ENCODE peak calls at places on chromosomes 3 and 15, in eight cellular contexts. One of them, this sample, is unnamed.

GRCh38 chr15:95174880-95175279 is 943.5 kb downstream of the MCTP2 start:
- DNase-seq in transverse colon: no peak
- DNase-seq in endodermal cell: no peak
- DNase-seq in A549: no peak
- DNase-seq in mucosa of descending colon: no peak
- DNase-seq in AG09309: no peak
- DNase-seq in stomach: no peak
- DNase-seq in astrocyte of the spinal cord: no peak
- DNase-seq in this sample: no peak

GRCh38 chr3:193677734-193678133 is 84.7 kb downstream of the OPA1 start:
- DNase-seq in transverse colon: no peak
- DNase-seq in endodermal cell: no peak
- DNase-seq in A549: no peak
- DNase-seq in mucosa of descending colon: no peak
- DNase-seq in AG09309: no peak
- DNase-seq in stomach: no peak
- DNase-seq in astrocyte of the spinal cord: no peak
- DNase-seq in this sample: no peak

GRCh38 chr3:65751123-65751700 is 287.5 kb downstream of the MAGI1 start:
- DNase-seq in transverse colon: peak; percentile 33
- DNase-seq in endodermal cell: peak; percentile 89
- DNase-seq in A549: peak; percentile 10
- DNase-seq in mucosa of descending colon: peak; percentile 39
- DNase-seq in AG09309: no peak
- DNase-seq in stomach: peak; percentile 40
- DNase-seq in astrocyte of the spinal cord: peak; percentile 33
- DNase-seq in this sample: peak; percentile 42

GRCh38 chr3:73813291-73813977 is 188.7 kb upstream of the PDZRN3 start:
- DNase-seq in transverse colon: no peak
- DNase-seq in endodermal cell: no peak
- DNase-seq in A549: no peak
- DNase-seq in mucosa of descending colon: no peak
- DNase-seq in AG09309: no peak
- DNase-seq in stomach: no peak
- DNase-seq in astrocyte of the spinal cord: peak; percentile 36
- DNase-seq in this sample: peak; percentile 70

GRCh38 chr15:70094690-70095311 is 2.9 kb downstream of the TLE3 start:
- DNase-seq in transverse colon: no peak
- DNase-seq in endodermal cell: no peak
- DNase-seq in A549: no peak
- DNase-seq in mucosa of descending colon: no peak
- DNase-seq in AG09309: no peak
- DNase-seq in stomach: no peak
- DNase-seq in astrocyte of the spinal cord: no peak
- DNase-seq in this sample: no peak

GRCh38 chr15:79406191-79406590 is 25.9 kb upstream of the MINAR1 start:
- DNase-seq in transverse colon: no peak
- DNase-seq in endodermal cell: no peak
- DNase-seq in A549: no peak
- DNase-seq in mucosa of descending colon: no peak
- DNase-seq in AG09309: no peak
- DNase-seq in stomach: no peak
- DNase-seq in astrocyte of the spinal cord: no peak
- DNase-seq in this sample: no peak

GRCh38 chr3:141972394-141972793 is 96.0 kb downstream of the ATP1B3 start:
- DNase-seq in transverse colon: no peak
- DNase-seq in endodermal cell: peak; percentile 72
- DNase-seq in A549: no peak
- DNase-seq in mucosa of descending colon: no peak
- DNase-seq in AG09309: no peak
- DNase-seq in stomach: no peak
- DNase-seq in astrocyte of the spinal cord: no peak
- DNase-seq in this sample: no peak

GRCh38 chr15:81839387-81839786 is 206.4 kb downstream of the MEX3B start:
- DNase-seq in transverse colon: no peak
- DNase-seq in endodermal cell: no peak
- DNase-seq in A549: no peak
- DNase-seq in mucosa of descending colon: no peak
- DNase-seq in AG09309: no peak
- DNase-seq in stomach: no peak
- DNase-seq in astrocyte of the spinal cord: no peak
- DNase-seq in this sample: no peak

GRCh38 chr3:167913218-167913902 is 177.8 kb downstream of the SERPINI1 start:
- DNase-seq in transverse colon: no peak
- DNase-seq in endodermal cell: peak; percentile 68
- DNase-seq in A549: peak; percentile 2
- DNase-seq in mucosa of descending colon: no peak
- DNase-seq in AG09309: peak; percentile 13
- DNase-seq in stomach: no peak
- DNase-seq in astrocyte of the spinal cord: peak; percentile 28
- DNase-seq in this sample: peak; percentile 43

GRCh38 chr15:27250223-27250622 is 279.2 kb downstream of the GABRG3 start:
- DNase-seq in transverse colon: no peak
- DNase-seq in endodermal cell: no peak
- DNase-seq in A549: no peak
- DNase-seq in mucosa of descending colon: no peak
- DNase-seq in AG09309: no peak
- DNase-seq in stomach: no peak
- DNase-seq in astrocyte of the spinal cord: no peak
- DNase-seq in this sample: no peak

GRCh38 chr15:80852676-80853075 is 73.5 kb downstream of the CEMIP start:
- DNase-seq in transverse colon: peak; percentile 20
- DNase-seq in endodermal cell: no peak
- DNase-seq in A549: no peak
- DNase-seq in mucosa of descending colon: no peak
- DNase-seq in AG09309: no peak
- DNase-seq in stomach: no peak
- DNase-seq in astrocyte of the spinal cord: no peak
- DNase-seq in this sample: no peak

GRCh38 chr3:65871305-65872141 is 167.2 kb downstream of the MAGI1 start:
- DNase-seq in transverse colon: peak; percentile 63
- DNase-seq in endodermal cell: no peak
- DNase-seq in A549: no peak
- DNase-seq in mucosa of descending colon: peak; percentile 59
- DNase-seq in AG09309: no peak
- DNase-seq in stomach: peak; percentile 88
- DNase-seq in astrocyte of the spinal cord: peak; percentile 52
- DNase-seq in this sample: peak; percentile 30

GRCh38 chr3:27568393-27568792 is 84.2 kb upstream of the SLC4A7 start:
- DNase-seq in transverse colon: peak; percentile 57
- DNase-seq in endodermal cell: no peak
- DNase-seq in A549: no peak
- DNase-seq in mucosa of descending colon: peak; percentile 49
- DNase-seq in AG09309: peak; percentile 82
- DNase-seq in stomach: peak; percentile 34
- DNase-seq in astrocyte of the spinal cord: peak; percentile 45
- DNase-seq in this sample: peak; percentile 80

GRCh38 chr15:25169318-25169717 is 214.5 kb downstream of the SNRPN start:
- DNase-seq in transverse colon: no peak
- DNase-seq in endodermal cell: peak; percentile 31
- DNase-seq in A549: no peak
- DNase-seq in mucosa of descending colon: no peak
- DNase-seq in AG09309: no peak
- DNase-seq in stomach: peak; percentile 21
- DNase-seq in astrocyte of the spinal cord: no peak
- DNase-seq in this sample: no peak

GRCh38 chr3:143644370-143645089 is 203.7 kb downstream of the SLC9A9 start:
- DNase-seq in transverse colon: peak; percentile 65
- DNase-seq in endodermal cell: peak; percentile 87
- DNase-seq in A549: peak; percentile 46
- DNase-seq in mucosa of descending colon: peak; percentile 48
- DNase-seq in AG09309: peak; percentile 59
- DNase-seq in stomach: peak; percentile 51
- DNase-seq in astrocyte of the spinal cord: peak; percentile 88
- DNase-seq in this sample: peak; percentile 87

GRCh38 chr15:44712108-44713005 is 1.0 kb downstream of the B2M start:
- DNase-seq in transverse colon: peak; percentile 80
- DNase-seq in endodermal cell: no peak
- DNase-seq in A549: peak; percentile 19
- DNase-seq in mucosa of descending colon: peak; percentile 74
- DNase-seq in AG09309: peak; percentile 65
- DNase-seq in stomach: peak; percentile 74
- DNase-seq in astrocyte of the spinal cord: peak; percentile 86
- DNase-seq in this sample: peak; percentile 91

GRCh38 chr3:20064387-20064786 is 24.1 kb downstream of the KAT2B start:
- DNase-seq in transverse colon: no peak
- DNase-seq in endodermal cell: no peak
- DNase-seq in A549: no peak
- DNase-seq in mucosa of descending colon: no peak
- DNase-seq in AG09309: no peak
- DNase-seq in stomach: no peak
- DNase-seq in astrocyte of the spinal cord: no peak
- DNase-seq in this sample: no peak

GRCh38 chr3:185151959-185152432 is 864 bp downstream of the C3orf70 start:
- DNase-seq in transverse colon: no peak
- DNase-seq in endodermal cell: no peak
- DNase-seq in A549: no peak
- DNase-seq in mucosa of descending colon: no peak
- DNase-seq in AG09309: no peak
- DNase-seq in stomach: no peak
- DNase-seq in astrocyte of the spinal cord: no peak
- DNase-seq in this sample: no peak

GRCh38 chr15:86178845-86179244 is 99.2 kb downstream of the AGBL1 start:
- DNase-seq in transverse colon: no peak
- DNase-seq in endodermal cell: peak; percentile 66
- DNase-seq in A549: no peak
- DNase-seq in mucosa of descending colon: no peak
- DNase-seq in AG09309: no peak
- DNase-seq in stomach: no peak
- DNase-seq in astrocyte of the spinal cord: no peak
- DNase-seq in this sample: no peak

GRCh38 chr3:180680097-180680430 is 775 bp upstream of the CCDC39 start:
- DNase-seq in transverse colon: peak; percentile 8
- DNase-seq in endodermal cell: peak; percentile 84
- DNase-seq in A549: peak; percentile 5
- DNase-seq in mucosa of descending colon: no peak
- DNase-seq in AG09309: no peak
- DNase-seq in stomach: no peak
- DNase-seq in astrocyte of the spinal cord: peak; percentile 53
- DNase-seq in this sample: peak; percentile 48
- TF ChIP-seq CTCF in transverse colon: no peak
- TF ChIP-seq CTCF in endodermal cell: peak; percentile 92
- TF ChIP-seq CTCF in A549: peak; percentile 33
- TF ChIP-seq CTCF in mucosa of descending colon: no peak
- TF ChIP-seq CTCF in AG09309: peak; percentile 63
- TF ChIP-seq CTCF in stomach: no peak
- TF ChIP-seq CTCF in astrocyte of the spinal cord: peak; percentile 68
- TF ChIP-seq CTCF in this sample: peak; percentile 59

DNA sequence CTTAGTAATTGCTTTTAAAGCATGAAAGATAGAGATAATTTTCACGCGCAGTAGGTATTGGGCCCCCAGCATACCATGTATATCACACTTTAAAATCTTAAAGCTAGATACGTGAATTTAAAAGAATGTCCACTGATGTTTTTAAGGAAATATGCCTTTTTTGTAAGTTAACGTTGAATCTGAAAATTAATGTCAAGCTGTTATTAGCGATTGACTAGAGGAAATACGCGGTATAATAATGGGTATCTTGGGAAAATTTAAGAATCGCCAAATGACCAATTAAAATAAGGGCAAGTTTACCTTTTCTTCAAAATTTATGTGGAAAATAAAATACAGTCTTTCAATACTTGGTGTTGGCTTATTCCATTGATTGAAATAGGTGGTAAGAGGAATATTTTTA is 13.3 kb upstream of the CHD2 start:
- DNase-seq in transverse colon: no peak
- DNase-seq in endodermal cell: no peak
- DNase-seq in A549: no peak
- DNase-seq in mucosa of descending colon: no peak
- DNase-seq in AG09309: no peak
- DNase-seq in stomach: no peak
- DNase-seq in astrocyte of the spinal cord: no peak
- DNase-seq in this sample: peak; percentile 16
- H3K4me3 ChIP-seq in transverse colon: no peak overlapping the region
- H3K4me3 ChIP-seq in endodermal cell: peak overlapping the region; percentile 100
- H3K4me3 ChIP-seq in A549: peak overlapping the region; percentile 85
- H3K4me3 ChIP-seq in mucosa of descending colon: no peak overlapping the region
- H3K4me3 ChIP-seq in AG09309: peak overlapping the region; percentile 5
- H3K4me3 ChIP-seq in stomach: no peak overlapping the region
- H3K4me3 ChIP-seq in astrocyte of the spinal cord: peak overlapping the region; percentile 15
- H3K4me3 ChIP-seq in this sample: peak overlapping the region; percentile 1

DNA sequence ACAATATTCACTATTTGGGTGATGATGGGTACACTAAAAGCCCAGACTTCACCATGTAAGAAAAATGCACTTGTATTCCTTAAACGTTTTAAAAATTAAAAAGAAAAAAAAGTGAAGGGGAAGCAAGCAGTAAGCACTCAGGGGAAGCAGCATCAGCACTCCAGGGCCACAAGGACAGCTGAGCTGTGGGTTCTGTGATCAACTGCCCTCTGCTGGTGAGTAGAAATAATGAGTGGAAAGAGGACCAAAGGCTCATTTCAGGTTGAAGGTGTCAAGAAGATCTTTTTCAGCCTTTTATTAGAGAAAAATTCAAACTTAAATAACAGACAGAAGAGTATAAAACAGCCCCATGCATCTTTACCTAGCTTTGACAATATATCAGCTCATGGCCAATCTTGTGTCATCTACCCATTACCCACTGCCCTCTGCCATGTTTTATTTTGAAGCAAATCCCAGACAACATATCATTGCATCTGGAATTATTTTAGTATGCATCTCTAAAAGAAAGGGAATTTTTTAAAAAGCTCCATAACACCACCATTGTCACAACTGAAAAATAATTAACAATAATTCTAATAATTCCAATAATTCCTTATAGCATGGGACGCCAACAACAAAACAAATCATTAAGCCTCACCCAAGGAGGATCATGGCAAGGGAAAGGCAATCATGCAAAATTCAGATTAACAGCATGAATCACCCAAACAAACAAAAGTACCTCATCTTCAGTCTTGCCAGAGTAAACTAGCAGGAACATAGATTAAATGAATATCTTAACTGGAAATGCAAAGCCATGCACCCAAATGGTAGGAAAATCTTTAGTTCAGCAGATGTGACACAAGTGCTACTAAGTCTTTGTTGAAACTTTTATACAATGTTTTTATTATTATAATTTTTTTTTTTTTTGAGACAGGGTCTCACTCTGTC is 42.4 kb downstream of the TAMM41 start:
- DNase-seq in transverse colon: peak; percentile 26
- DNase-seq in endodermal cell: peak; percentile 61
- DNase-seq in A549: peak; percentile 68
- DNase-seq in mucosa of descending colon: no peak
- DNase-seq in AG09309: no peak
- DNase-seq in stomach: peak; percentile 42
- DNase-seq in astrocyte of the spinal cord: peak; percentile 46
- DNase-seq in this sample: peak; percentile 73
- TF ChIP-seq CTCF in transverse colon: peak; percentile 75
- TF ChIP-seq CTCF in endodermal cell: peak; percentile 90
- TF ChIP-seq CTCF in A549: peak; percentile 65
- TF ChIP-seq CTCF in mucosa of descending colon: peak; percentile 18
- TF ChIP-seq CTCF in AG09309: peak; percentile 69
- TF ChIP-seq CTCF in stomach: no peak
- TF ChIP-seq CTCF in astrocyte of the spinal cord: peak; percentile 69
- TF ChIP-seq CTCF in this sample: peak; percentile 73

DNA sequence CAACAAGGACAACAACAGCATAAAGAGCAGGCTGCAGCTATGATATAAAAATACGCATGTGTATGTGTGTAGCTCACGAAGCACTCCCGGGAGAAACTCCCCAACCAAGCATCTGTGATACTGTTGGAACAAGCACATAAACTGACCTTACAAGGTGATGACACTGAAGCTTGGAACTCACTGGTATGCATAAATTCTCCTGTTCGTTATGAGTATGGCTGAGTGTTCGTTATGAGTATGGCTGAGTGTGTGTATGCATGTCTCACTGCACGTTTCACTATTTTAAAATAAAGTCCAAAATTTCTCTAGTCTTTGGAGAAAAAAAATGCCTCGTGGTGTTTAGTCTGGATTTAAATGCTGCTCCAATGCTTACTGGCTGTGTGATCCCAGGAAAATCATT is 256.8 kb downstream of the RORA start:
- DNase-seq in transverse colon: no peak
- DNase-seq in endodermal cell: no peak
- DNase-seq in A549: no peak
- DNase-seq in mucosa of descending colon: no peak
- DNase-seq in AG09309: peak; percentile 91
- DNase-seq in stomach: no peak
- DNase-seq in astrocyte of the spinal cord: peak; percentile 83
- DNase-seq in this sample: peak; percentile 80
- H3K4me3 ChIP-seq in transverse colon: no peak overlapping the region
- H3K4me3 ChIP-seq in endodermal cell: no peak overlapping the region
- H3K4me3 ChIP-seq in A549: no peak overlapping the region
- H3K4me3 ChIP-seq in mucosa of descending colon: no peak overlapping the region
- H3K4me3 ChIP-seq in AG09309: no peak overlapping the region
- H3K4me3 ChIP-seq in stomach: no peak overlapping the region
- H3K4me3 ChIP-seq in astrocyte of the spinal cord: no peak overlapping the region
- H3K4me3 ChIP-seq in this sample: no peak overlapping the region